ENCODE peak calls at places on chromosomes 16 and 17, in six cellular contexts. One of them, this sample, is unnamed.

GRCh38 chr17:38710985-38711384 is 5.9 kb downstream of the MLLT6 start:
- DNase-seq in effector CD4-positive, alpha-beta T cell: no peak
- DNase-seq in AG10803: no peak
- DNase-seq in neural crest cell: no peak
- DNase-seq in NCI-H1436: no peak
- DNase-seq in stimulated activated CD8-positive, alpha-beta memory T cell treated with anti-CD3 and anti-CD28 coated beads, Interleukin-15, amount 100 ng/mL, for 48 hours: no peak
- DNase-seq in this sample: no peak

GRCh38 chr17:39867084-39867890 is 715 bp upstream of the ZPBP2 start:
- DNase-seq in AG10803: no peak
- DNase-seq in neural crest cell: no peak
- DNase-seq in effector CD4-positive, alpha-beta T cell: peak
- DNase-seq in stimulated activated CD8-positive, alpha-beta memory T cell treated with anti-CD3 and anti-CD28 coated beads, Interleukin-15, amount 100 ng/mL, for 48 hours: peak
- DNase-seq in NCI-H1436: no peak
- DNase-seq in this sample: no peak

GRCh38 chr16:67463691-67464090 is 17.3 kb downstream of the ATP6V0D1 start:
- DNase-seq in AG10803: no peak
- DNase-seq in stimulated activated CD8-positive, alpha-beta memory T cell treated with anti-CD3 and anti-CD28 coated beads, Interleukin-15, amount 100 ng/mL, for 48 hours: no peak
- DNase-seq in effector CD4-positive, alpha-beta T cell: no peak
- DNase-seq in neural crest cell: no peak
- DNase-seq in NCI-H1436: no peak
- DNase-seq in this sample: peak

GRCh38 chr16:55555436-55555835 is 11.0 kb upstream of the CAPNS2 start:
- DNase-seq in NCI-H1436: no peak
- DNase-seq in neural crest cell: no peak
- DNase-seq in stimulated activated CD8-positive, alpha-beta memory T cell treated with anti-CD3 and anti-CD28 coated beads, Interleukin-15, amount 100 ng/mL, for 48 hours: no peak
- DNase-seq in AG10803: peak
- DNase-seq in effector CD4-positive, alpha-beta T cell: no peak
- DNase-seq in this sample: no peak

GRCh38 chr17:13931111-13931526 is 138.2 kb upstream of the COX10 start:
- DNase-seq in stimulated activated CD8-positive, alpha-beta memory T cell treated with anti-CD3 and anti-CD28 coated beads, Interleukin-15, amount 100 ng/mL, for 48 hours: no peak
- DNase-seq in neural crest cell: no peak
- DNase-seq in AG10803: peak
- DNase-seq in effector CD4-positive, alpha-beta T cell: no peak
- DNase-seq in NCI-H1436: no peak
- DNase-seq in this sample: no peak

GRCh38 chr16:15054357-15055140 is 1.3 kb downstream of the NTAN1 start:
- DNase-seq in stimulated activated CD8-positive, alpha-beta memory T cell treated with anti-CD3 and anti-CD28 coated beads, Interleukin-15, amount 100 ng/mL, for 48 hours: no peak
- DNase-seq in neural crest cell: no peak
- DNase-seq in AG10803: no peak
- DNase-seq in effector CD4-positive, alpha-beta T cell: no peak
- DNase-seq in NCI-H1436: no peak
- DNase-seq in this sample: no peak

GRCh38 chr16:57042157-57043111 is 49.9 kb upstream of the CPNE2 start:
- DNase-seq in neural crest cell: no peak
- DNase-seq in NCI-H1436: no peak
- DNase-seq in effector CD4-positive, alpha-beta T cell: peak
- DNase-seq in AG10803: no peak
- DNase-seq in stimulated activated CD8-positive, alpha-beta memory T cell treated with anti-CD3 and anti-CD28 coated beads, Interleukin-15, amount 100 ng/mL, for 48 hours: peak
- DNase-seq in this sample: no peak

GRCh38 chr17:6642592-6642991 is 1.7 kb downstream of the TXNDC17 start:
- DNase-seq in neural crest cell: no peak
- DNase-seq in NCI-H1436: no peak
- DNase-seq in stimulated activated CD8-positive, alpha-beta memory T cell treated with anti-CD3 and anti-CD28 coated beads, Interleukin-15, amount 100 ng/mL, for 48 hours: no peak
- DNase-seq in AG10803: peak
- DNase-seq in effector CD4-positive, alpha-beta T cell: no peak
- DNase-seq in this sample: no peak

GRCh38 chr17:14784997-14785696 is 480.0 kb downstream of the PMP22 start:
- DNase-seq in NCI-H1436: no peak
- DNase-seq in AG10803: no peak
- DNase-seq in effector CD4-positive, alpha-beta T cell: peak
- DNase-seq in stimulated activated CD8-positive, alpha-beta memory T cell treated with anti-CD3 and anti-CD28 coated beads, Interleukin-15, amount 100 ng/mL, for 48 hours: no peak
- DNase-seq in neural crest cell: no peak
- DNase-seq in this sample: no peak

GRCh38 chr17:17320188-17320910 is 17.2 kb downstream of the NT5M start:
- DNase-seq in effector CD4-positive, alpha-beta T cell: no peak
- DNase-seq in neural crest cell: no peak
- DNase-seq in stimulated activated CD8-positive, alpha-beta memory T cell treated with anti-CD3 and anti-CD28 coated beads, Interleukin-15, amount 100 ng/mL, for 48 hours: no peak
- DNase-seq in AG10803: no peak
- DNase-seq in NCI-H1436: no peak
- DNase-seq in this sample: no peak

GRCh38 chr16:77171750-77172635 is 19.0 kb upstream of the MON1B start:
- DNase-seq in effector CD4-positive, alpha-beta T cell: peak
- DNase-seq in AG10803: peak
- DNase-seq in NCI-H1436: peak
- DNase-seq in stimulated activated CD8-positive, alpha-beta memory T cell treated with anti-CD3 and anti-CD28 coated beads, Interleukin-15, amount 100 ng/mL, for 48 hours: no peak
- DNase-seq in neural crest cell: peak
- DNase-seq in this sample: no peak

GRCh38 chr16:67207857-67208524 is 9.1 kb downstream of the ELMO3 start:
- DNase-seq in AG10803: peak
- DNase-seq in neural crest cell: no peak
- DNase-seq in effector CD4-positive, alpha-beta T cell: no peak
- DNase-seq in NCI-H1436: no peak
- DNase-seq in stimulated activated CD8-positive, alpha-beta memory T cell treated with anti-CD3 and anti-CD28 coated beads, Interleukin-15, amount 100 ng/mL, for 48 hours: no peak
- DNase-seq in this sample: no peak

GRCh38 chr16:23803591-23804123 is 32.1 kb upstream of the PRKCB start:
- DNase-seq in effector CD4-positive, alpha-beta T cell: peak
- DNase-seq in NCI-H1436: peak
- DNase-seq in AG10803: peak
- DNase-seq in neural crest cell: peak
- DNase-seq in stimulated activated CD8-positive, alpha-beta memory T cell treated with anti-CD3 and anti-CD28 coated beads, Interleukin-15, amount 100 ng/mL, for 48 hours: peak
- DNase-seq in this sample: no peak

GRCh38 chr16:89136931-89137330 is 34.6 kb upstream of the CDH15 start:
- DNase-seq in AG10803: no peak
- DNase-seq in NCI-H1436: no peak
- DNase-seq in neural crest cell: no peak
- DNase-seq in stimulated activated CD8-positive, alpha-beta memory T cell treated with anti-CD3 and anti-CD28 coated beads, Interleukin-15, amount 100 ng/mL, for 48 hours: no peak
- DNase-seq in effector CD4-positive, alpha-beta T cell: no peak
- DNase-seq in this sample: no peak

GRCh38 chr17:74125160-74125559 is 78.3 kb upstream of the RPL38 start:
- DNase-seq in NCI-H1436: no peak
- DNase-seq in stimulated activated CD8-positive, alpha-beta memory T cell treated with anti-CD3 and anti-CD28 coated beads, Interleukin-15, amount 100 ng/mL, for 48 hours: no peak
- DNase-seq in effector CD4-positive, alpha-beta T cell: no peak
- DNase-seq in AG10803: no peak
- DNase-seq in neural crest cell: no peak
- DNase-seq in this sample: no peak

GRCh38 chr16:27403601-27403992 is 1.6 kb downstream of the IL21R start:
- DNase-seq in stimulated activated CD8-positive, alpha-beta memory T cell treated with anti-CD3 and anti-CD28 coated beads, Interleukin-15, amount 100 ng/mL, for 48 hours: no peak
- DNase-seq in neural crest cell: no peak
- DNase-seq in AG10803: no peak
- DNase-seq in effector CD4-positive, alpha-beta T cell: no peak
- DNase-seq in NCI-H1436: no peak
- DNase-seq in this sample: no peak

GRCh38 chr16:75012380-75013081 is 13.7 kb downstream of the ZNRF1 start:
- DNase-seq in NCI-H1436: no peak
- DNase-seq in effector CD4-positive, alpha-beta T cell: no peak
- DNase-seq in neural crest cell: no peak
- DNase-seq in stimulated activated CD8-positive, alpha-beta memory T cell treated with anti-CD3 and anti-CD28 coated beads, Interleukin-15, amount 100 ng/mL, for 48 hours: no peak
- DNase-seq in AG10803: no peak
- DNase-seq in this sample: no peak

GRCh38 chr17:7435676-7436555 is 681 bp downstream of the TMEM102 start:
- DNase-seq in NCI-H1436: peak
- DNase-seq in neural crest cell: no peak
- DNase-seq in stimulated activated CD8-positive, alpha-beta memory T cell treated with anti-CD3 and anti-CD28 coated beads, Interleukin-15, amount 100 ng/mL, for 48 hours: peak
- DNase-seq in effector CD4-positive, alpha-beta T cell: peak
- DNase-seq in AG10803: no peak
- DNase-seq in this sample: peak

GRCh38 chr17:18326039-18326438 is 10.9 kb downstream of the SMCR8 start:
- DNase-seq in effector CD4-positive, alpha-beta T cell: no peak
- DNase-seq in neural crest cell: no peak
- DNase-seq in NCI-H1436: no peak
- DNase-seq in AG10803: no peak
- DNase-seq in stimulated activated CD8-positive, alpha-beta memory T cell treated with anti-CD3 and anti-CD28 coated beads, Interleukin-15, amount 100 ng/mL, for 48 hours: no peak
- DNase-seq in this sample: no peak

GRCh38 chr16:2478273-2478672 is 3.3 kb downstream of the TBC1D24 start:
- DNase-seq in effector CD4-positive, alpha-beta T cell: no peak
- DNase-seq in NCI-H1436: no peak
- DNase-seq in stimulated activated CD8-positive, alpha-beta memory T cell treated with anti-CD3 and anti-CD28 coated beads, Interleukin-15, amount 100 ng/mL, for 48 hours: no peak
- DNase-seq in AG10803: no peak
- DNase-seq in neural crest cell: no peak
- DNase-seq in this sample: no peak

GRCh38 chr17:8443756-8444155 is 8.1 kb downstream of the NDEL1 start:
- DNase-seq in effector CD4-positive, alpha-beta T cell: no peak
- DNase-seq in AG10803: no peak
- DNase-seq in NCI-H1436: no peak
- DNase-seq in neural crest cell: no peak
- DNase-seq in stimulated activated CD8-positive, alpha-beta memory T cell treated with anti-CD3 and anti-CD28 coated beads, Interleukin-15, amount 100 ng/mL, for 48 hours: no peak
- DNase-seq in this sample: no peak

GRCh38 chr17:72466199-72466598 is 345.4 kb downstream of the SOX9 start:
- DNase-seq in NCI-H1436: no peak
- DNase-seq in stimulated activated CD8-positive, alpha-beta memory T cell treated with anti-CD3 and anti-CD28 coated beads, Interleukin-15, amount 100 ng/mL, for 48 hours: no peak
- DNase-seq in neural crest cell: no peak
- DNase-seq in effector CD4-positive, alpha-beta T cell: no peak
- DNase-seq in AG10803: peak
- DNase-seq in this sample: no peak

GRCh38 chr16:15775663-15776304 is 81.0 kb downstream of the MYH11 start:
- DNase-seq in AG10803: peak
- DNase-seq in NCI-H1436: no peak
- DNase-seq in neural crest cell: no peak
- DNase-seq in stimulated activated CD8-positive, alpha-beta memory T cell treated with anti-CD3 and anti-CD28 coated beads, Interleukin-15, amount 100 ng/mL, for 48 hours: no peak
- DNase-seq in effector CD4-positive, alpha-beta T cell: no peak
- DNase-seq in this sample: no peak